ENCODE peak calls at places on chromosome 1, in four cellular contexts. R is GM23338, J is MM.1S, M is HCT116. Q is an unnamed sample.

GRCh38 chr1:23169727-23170335 is 1.2 kb upstream of the LUZP1 start:
- DNase-seq in R (peak), J (no peak), M (peak), Q (peak)

GRCh38 chr1:228490120-228491078 is 3.2 kb downstream of the RNF187 start:
- DNase-seq in R (no peak), J (no peak), M (peak), Q (no peak)

GRCh38 chr1:176989023-176989422 is 175.5 kb downstream of the ASTN1 start:
- DNase-seq in R (no peak), J (no peak), M (no peak), Q (no peak)

GRCh38 chr1:44592208-44593145 is 81.8 kb downstream of the TMEM53 start:
- DNase-seq in R (peak), J (no peak), M (no peak), Q (no peak)

GRCh38 chr1:206503591-206504362 is 3.6 kb upstream of the RASSF5 start:
- DNase-seq in R (no peak), J (no peak), M (peak), Q (peak)

GRCh38 chr1:228161381-228161780 is 4.2 kb upstream of the IBA57 start:
- DNase-seq in R (no peak), J (no peak), M (no peak), Q (no peak)

GRCh38 chr1:198272492-198272891 is 115.7 kb downstream of the NEK7 start:
- DNase-seq in R (no peak), J (no peak), M (no peak), Q (no peak)

GRCh38 chr1:101142244-101142643 is 94.6 kb upstream of the S1PR1 start:
- DNase-seq in R (no peak), J (no peak), M (no peak), Q (no peak)

GRCh38 chr1:94926365-94926914 is 470 bp downstream of the CNN3 start:
- DNase-seq in R (peak), J (no peak), M (no peak), Q (peak)

GRCh38 chr1:108913105-108913948 is 36.5 kb downstream of the GPSM2 start:
- DNase-seq in R (no peak), J (no peak), M (no peak), Q (no peak)

GRCh38 chr1:111140680-111140967 is 601 bp downstream of the CEPT1 start:
- DNase-seq in R (peak), J (peak), M (no peak), Q (peak)

GRCh38 chr1:2242814-2243725 is 15.0 kb downstream of the SKI start:
- DNase-seq in R (no peak), J (no peak), M (no peak), Q (no peak)

GRCh38 chr1:246497331-246497915 is 9.7 kb downstream of the SMYD3 start:
- DNase-seq in R (peak), J (peak), M (peak), Q (peak)

GRCh38 chr1:106747791-106748190 is 308.7 kb upstream of the PRMT6 start:
- DNase-seq in R (peak), J (no peak), M (no peak), Q (no peak)

GRCh38 chr1:219751870-219752269 is 139.0 kb upstream of the ZC3H11B start:
- DNase-seq in R (no peak), J (no peak), M (no peak), Q (no peak)

GRCh38 chr1:8378981-8379470 is 61.1 kb downstream of the SLC45A1 start:
- DNase-seq in R (no peak), J (no peak), M (no peak), Q (no peak)

GRCh38 chr1:85465791-85466134 is 804 bp upstream of the DDAH1 start:
- DNase-seq in R (no peak), J (no peak), M (no peak), Q (no peak)

GRCh38 chr1:46671554-46671953 is at the start of gene TEX38:
- DNase-seq in R (no peak), J (no peak), M (no peak), Q (no peak)

GRCh38 chr1:82517586-82517985 is 716.9 kb downstream of the ADGRL2 start:
- DNase-seq in R (peak), J (no peak), M (no peak), Q (peak)
- TF ChIP-seq CTCF in R (no peak), J (no peak), M (no peak), Q (peak)

DNA sequence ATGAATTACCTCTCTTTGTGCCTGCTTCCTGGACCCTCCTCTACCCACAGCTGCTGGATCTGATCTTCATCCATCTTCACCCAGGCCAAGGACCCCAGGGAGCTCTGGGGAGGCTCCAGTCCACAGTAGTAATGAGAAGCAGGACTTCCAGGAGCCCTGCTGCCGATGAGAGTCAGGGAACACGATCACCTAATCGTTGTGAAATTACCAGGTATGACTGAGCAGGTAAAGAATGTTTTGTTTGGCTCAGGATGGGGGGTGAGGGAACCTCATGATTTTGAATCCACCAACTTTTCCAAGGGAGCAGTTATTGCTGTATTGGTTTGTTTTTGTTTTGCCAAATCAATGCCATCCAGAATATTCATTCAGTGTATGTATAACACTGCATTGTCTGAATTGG is 454.0 kb downstream of the PLPP3 start:
- DNase-seq in R (no peak), J (no peak), M (no peak), Q (no peak)
- TF ChIP-seq EZH2phosphoT487 in R (no peak), J (no peak), M (no peak), Q (no peak)

DNA sequence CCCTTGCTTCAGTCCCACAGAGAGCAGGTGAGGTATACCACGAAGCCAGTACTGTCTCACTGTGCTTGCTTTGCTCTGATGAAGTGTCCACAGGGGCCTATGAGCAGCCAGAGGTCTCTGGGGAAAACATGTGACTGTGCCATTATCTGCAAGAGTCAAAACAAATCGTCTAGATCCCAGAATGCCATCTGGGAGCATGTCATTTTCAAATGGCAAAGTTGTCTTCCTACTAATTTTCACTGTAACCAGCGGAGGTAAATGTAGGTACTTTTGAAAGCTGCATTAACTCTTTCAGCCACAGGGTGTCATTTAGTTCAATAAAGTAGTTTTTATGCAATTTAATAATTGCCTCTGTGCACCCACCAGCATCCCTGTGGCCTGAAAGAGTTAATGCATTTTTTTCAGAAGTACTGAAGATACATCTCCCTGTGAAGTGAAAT is 173.6 kb upstream of the SGIP1 start:
- DNase-seq in R (peak), J (no peak), M (no peak), Q (no peak)
- TF ChIP-seq CTCF in R (peak), J (peak), M (peak), Q (no peak)

GRCh38 chr1:31871703-31872102 is 55.9 kb upstream of the SPOCD1 start:
- DNase-seq in R (no peak), J (no peak), M (no peak), Q (no peak)
- TF ChIP-seq EZH2phosphoT487 in R (no peak), J (no peak), M (no peak), Q (no peak)

DNA sequence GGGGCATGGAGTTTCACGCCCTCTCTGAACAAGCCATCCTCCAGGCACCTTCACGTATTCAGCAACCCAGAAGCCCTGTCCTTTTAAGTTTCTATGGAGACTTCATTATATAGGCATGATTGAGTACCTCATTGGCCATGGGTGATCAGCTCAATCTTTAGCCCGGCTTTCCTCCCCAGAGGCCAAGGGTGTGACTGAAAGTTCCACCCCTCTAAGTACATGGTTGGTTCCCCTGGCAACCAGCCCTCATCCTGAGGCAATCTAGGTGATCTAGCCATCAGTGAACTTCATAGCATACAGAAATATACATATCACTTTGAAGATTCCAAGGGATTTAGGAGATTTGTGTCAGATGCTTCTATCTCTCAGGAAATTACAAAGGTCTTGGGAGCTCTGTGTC is 21.3 kb upstream of the DHX9 start:
- DNase-seq in R (no peak), J (no peak), M (no peak), Q (no peak)
- TF ChIP-seq CTCF in R (no peak), J (no peak), M (no peak), Q (no peak)

GRCh38 chr1:41806472-41807155 is 112.1 kb downstream of the HIVEP3 start:
- DNase-seq in R (no peak), J (no peak), M (no peak), Q (no peak)
- TF ChIP-seq EZH2phosphoT487 in R (no peak), J (no peak), M (no peak), Q (no peak)